ENCODE peak calls at places on chromosomes 11 and 22, in four cellular contexts. M, V, I and N are unnamed samples. For H3K4me1 and H3K27me3, the result is how much of the 10 kb centered on the place peaks cover.

GRCh38 chr11:74371269-74372039 is 26.8 kb downstream of the PGM2L1 start:
- DNase-seq in M (no peak), V (no peak), I (no peak), N (no peak)

GRCh38 chr11:107849791-107850190 is 8.8 kb downstream of the SLC35F2 start:
- DNase-seq in M (no peak), V (no peak), I (no peak), N (no peak)

GRCh38 chr11:134515081-134515960 is 103.3 kb upstream of the B3GAT1 start:
- DNase-seq in M (no peak), V (no peak), I (no peak), N (no peak)

GRCh38 chr11:61923166-61924015 is 6.0 kb upstream of the RAB3IL1 start:
- DNase-seq in M (peak), V (no peak), I (no peak), N (no peak)

GRCh38 chr11:133832096-133833081 is 12.9 kb downstream of the SPATA19 start:
- DNase-seq in M (peak), V (no peak), I (no peak), N (no peak)

GRCh38 chr11:6588018-6588417 is 15.4 kb downstream of the RRP8 start:
- DNase-seq in M (no peak), V (no peak), I (no peak), N (no peak)

GRCh38 chr11:106092446-106092845 is 15.0 kb downstream of the AASDHPPT start:
- DNase-seq in M (no peak), V (no peak), I (no peak), N (no peak)

GRCh38 chr11:7577883-7578242 is 64.1 kb downstream of the PPFIBP2 start:
- DNase-seq in M (no peak), V (no peak), I (peak), N (no peak)

GRCh38 chr11:92272651-92273050 is 48.0 kb downstream of the FAT3 start:
- DNase-seq in M (peak), V (no peak), I (no peak), N (no peak)

GRCh38 chr11:102669664-102670063 is 35.9 kb downstream of the MMP27 start:
- DNase-seq in M (no peak), V (no peak), I (no peak), N (no peak)

GRCh38 chr22:20018001-20018400 is 1.4 kb upstream of the ARVCF start:
- DNase-seq in M (no peak), V (no peak), I (no peak), N (no peak)

GRCh38 chr11:6012055-6012668 is 5.4 kb upstream of the OR56A4 start:
- DNase-seq in M (no peak), V (no peak), I (no peak), N (no peak)

GRCh38 chr11:92050305-92050704 is 174.3 kb upstream of the FAT3 start:
- DNase-seq in M (no peak), V (no peak), I (no peak), N (no peak)

GRCh38 chr22:36369922-36370781 is 17.6 kb downstream of the MYH9 start:
- DNase-seq in M (no peak), V (no peak), I (no peak), N (no peak)

GRCh38 chr22:39925273-39925672 is 24.4 kb downstream of the GRAP2 start:
- DNase-seq in M (no peak), V (no peak), I (no peak), N (no peak)

GRCh38 chr11:57315491-57315890 is 9.3 kb downstream of the TNKS1BP1 start:
- DNase-seq in M (no peak), V (no peak), I (no peak), N (no peak)

GRCh38 chr22:33271390-33272161 is 213.4 kb upstream of the SYN3 start:
- DNase-seq in M (no peak), V (no peak), I (no peak), N (no peak)

GRCh38 chr22:31049815-31050420 is 31.2 kb upstream of the SMTN start:
- DNase-seq in M (no peak), V (no peak), I (no peak), N (no peak)

GRCh38 chr11:98564881-98565280 is 455.9 kb upstream of the CNTN5 start:
- DNase-seq in M (no peak), V (no peak), I (no peak), N (no peak)

GRCh38 chr11:95776859-95777258 is 12.7 kb downstream of the FAM76B start:
- DNase-seq in M (no peak), V (no peak), I (no peak), N (no peak)

GRCh38 chr11:288328-289144 is at the start of gene PGGHG:
- DNase-seq in M (no peak), V (no peak), I (peak), N (no peak)

GRCh38 chr11:93861808-93862207 is 11.4 kb upstream of the VSTM5 start:
- DNase-seq in M (no peak), V (no peak), I (no peak), N (no peak)

GRCh38 chr22:47805394-47805935 is 1043.0 kb downstream of the TBC1D22A start:
- DNase-seq in M (no peak), V (no peak), I (no peak), N (no peak)

GRCh38 chr11:119028346-119029068 is 2.2 kb downstream of the SLC37A4 start:
- DNase-seq in M (no peak), V (no peak), I (no peak), N (no peak)

GRCh38 chr11:2694995-2695939 is 4.5 kb downstream of the KCNQ1OT1 start:
- DNase-seq in M (no peak), V (no peak), I (no peak), N (no peak)

GRCh38 chr11:69950120-69950519 is 128.0 kb upstream of the ANO1 start:
- DNase-seq in M (no peak), V (no peak), I (no peak), N (peak)

GRCh38 chr11:11747570-11747969 is 94.2 kb upstream of the USP47 start:
- DNase-seq in M (no peak), V (no peak), I (no peak), N (no peak)

GRCh38 chr22:24868979-24869378 is 63.0 kb downstream of the SGSM1 start:
- DNase-seq in M (no peak), V (no peak), I (no peak), N (no peak)

GRCh38 chr11:118215262-118215661 is 9.5 kb downstream of the JAML start:
- DNase-seq in M (no peak), V (no peak), I (no peak), N (no peak)

GRCh38 chr11:33617672-33618362 is 82.8 kb downstream of the C11orf91 start:
- DNase-seq in M (no peak), V (no peak), I (no peak), N (no peak)

GRCh38 chr22:38298312-38299000 is 18.8 kb downstream of the CSNK1E start:
- DNase-seq in M (no peak), V (no peak), I (peak), N (peak)
- H3K4me1 ChIP-seq in M (under half), V (under half), I (under half), N (under half)

DNA sequence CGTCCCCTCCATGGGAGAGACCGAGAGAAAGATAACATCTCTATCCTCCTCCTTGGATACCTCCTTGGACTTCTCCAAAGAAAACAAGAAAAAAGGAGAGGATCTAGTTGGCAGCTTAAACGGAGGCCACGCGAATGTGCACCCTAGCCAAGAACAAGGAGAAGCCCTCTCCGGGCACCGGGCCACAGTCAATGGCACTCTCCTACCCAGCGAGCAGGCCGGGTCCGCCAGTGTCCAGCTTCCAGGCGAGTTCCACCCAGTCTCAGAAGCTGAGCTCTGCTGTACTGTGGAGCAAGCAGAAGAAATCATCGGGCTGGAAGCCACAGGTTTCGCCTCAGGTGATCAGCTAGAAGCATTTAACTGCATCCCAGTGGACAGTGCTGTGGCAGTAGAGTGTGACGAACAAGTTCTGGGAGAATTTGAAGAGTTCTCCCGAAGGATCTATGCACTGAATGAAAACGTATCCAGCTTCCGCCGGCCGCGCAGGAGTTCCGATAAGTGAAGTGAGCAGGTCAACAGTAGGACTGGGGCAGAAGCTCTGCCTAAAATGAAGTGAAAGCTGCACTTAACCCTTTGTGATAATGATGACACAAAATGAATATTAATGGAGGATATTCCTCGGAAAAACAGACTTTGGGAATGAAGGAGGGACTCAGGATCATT is 65.3 kb downstream of the WNT11 start:
- DNase-seq in M (peak), V (no peak), I (no peak), N (no peak)
- H3K27ac ChIP-seq in M (no peak), V (no peak), I (no peak), N (no peak)

GRCh38 chr11:46332093-46332567 is 15.1 kb upstream of the DGKZ start:
- DNase-seq in M (no peak), V (no peak), I (no peak), N (no peak)
- H3K27me3 ChIP-seq in M (under half), V (under half), I (under half), N (under half)

GRCh38 chr11:67376022-67376386 is 2.6 kb upstream of the CLCF1 start:
- DNase-seq in M (no peak), V (no peak), I (no peak), N (no peak)
- H3K4me1 ChIP-seq in M (under half), V (half or more), I (under half), N (under half)